ENCODE peak calls at places on chromosomes 16 and 17, in nine cellular contexts. T is NCI-H1105; S is heart right ventricle; K is activated naive CD8-positive, alpha-beta T cell treated with anti-CD3 and anti-CD28 coated beads, Interleukin-2, amount 50 U/mL, for 24 hours; M is cardiac fibroblast; X is WTC11; H is AG10803; L is glutamatergic neuron; P is activated T-helper 9 cell treated with anti-CD3 and anti-CD28 coated beads, Interleukin-2, amount 50 U/mL, for 16 hours. G is an unnamed sample.

GRCh38 chr17:79997004-79997673 is 38.5 kb downstream of the TBC1D16 start:
- DNase-seq in P (peak), S (no peak), X (no peak), H (no peak), M (no peak), T (no peak), L (no peak), K (peak), G (peak)

GRCh38 chr17:57554826-57555635 is 190.1 kb downstream of the CCDC182 start:
- DNase-seq in H (no peak), K (no peak), S (no peak), T (no peak), M (no peak), L (no peak), X (no peak), P (no peak), G (no peak)

GRCh38 chr17:42197564-42198156 is 3.4 kb upstream of the GHDC start:
- DNase-seq in T (no peak), M (no peak), X (no peak), S (no peak), H (no peak), K (no peak), P (no peak), L (no peak), G (no peak)

GRCh38 chr17:73338566-73339247 is 26.9 kb upstream of the CDC42EP4 start:
- DNase-seq in K (no peak), T (no peak), L (no peak), H (no peak), X (no peak), S (no peak), P (no peak), M (no peak), G (no peak)

GRCh38 chr16:89246903-89247733 is 29.6 kb downstream of the ZNF778 start:
- DNase-seq in K (peak), M (peak), L (peak), X (peak), P (peak), H (peak), S (peak), T (no peak), G (peak)

GRCh38 chr16:12612598-12613101 is 191.0 kb downstream of the CPPED1 start:
- DNase-seq in X (no peak), K (peak), H (no peak), M (no peak), S (no peak), P (no peak), L (no peak), T (no peak), G (no peak)

GRCh38 chr16:65289022-65289421 is 167.2 kb upstream of the CDH11 start:
- DNase-seq in S (peak), L (no peak), X (no peak), T (no peak), P (no peak), M (no peak), H (no peak), K (no peak), G (no peak)

GRCh38 chr16:84391151-84391873 is 23.0 kb downstream of the ATP2C2 start:
- DNase-seq in P (no peak), T (no peak), S (no peak), H (peak), L (no peak), M (peak), X (no peak), K (no peak), G (no peak)

GRCh38 chr16:55497558-55497957 is 11.3 kb upstream of the LPCAT2 start:
- DNase-seq in X (no peak), S (no peak), M (no peak), L (no peak), T (no peak), P (no peak), K (no peak), H (no peak), G (no peak)

GRCh38 chr17:77692571-77693161 is 265.8 kb upstream of the TNRC6C start:
- DNase-seq in H (peak), T (no peak), L (no peak), K (no peak), S (no peak), X (no peak), M (peak), P (peak), G (no peak)

GRCh38 chr17:37710344-37710886 is 34.4 kb downstream of the HNF1B start:
- DNase-seq in K (no peak), P (no peak), T (peak), H (peak), S (no peak), M (peak), L (peak), X (peak), G (no peak)

GRCh38 chr16:50381679-50382440 is 13.1 kb upstream of the BRD7 start:
- DNase-seq in H (no peak), K (no peak), X (peak), L (no peak), P (no peak), T (no peak), S (no peak), M (no peak), G (no peak)

GRCh38 chr17:70254735-70255460 is 85.6 kb downstream of the KCNJ2 start:
- DNase-seq in K (no peak), H (no peak), M (no peak), X (no peak), P (no peak), T (no peak), S (no peak), L (no peak), G (no peak)

GRCh38 chr16:89565506-89566372 is 5.3 kb downstream of the RPL13 start:
- DNase-seq in X (peak), H (no peak), M (peak), S (peak), P (peak), T (no peak), K (peak), L (peak), G (no peak)

GRCh38 chr17:45431531-45432404 is 902 bp downstream of the ARHGAP27 start:
- DNase-seq in H (peak), X (peak), T (peak), K (peak), L (peak), M (peak), S (peak), P (peak), G (peak)

GRCh38 chr17:58741121-58741625 is 14.5 kb upstream of the PPM1E start:
- DNase-seq in M (peak), H (peak), S (no peak), P (no peak), T (no peak), L (no peak), X (no peak), K (no peak), G (no peak)

GRCh38 chr17:80565347-80566053 is 20.9 kb downstream of the RPTOR start:
- DNase-seq in L (peak), M (no peak), H (no peak), X (peak), K (no peak), S (no peak), T (no peak), P (no peak), G (no peak)

GRCh38 chr16:1929105-1929504 is 10.9 kb upstream of the HS3ST6 start:
- DNase-seq in P (no peak), L (no peak), X (no peak), H (peak), M (peak), T (peak), S (no peak), K (peak), G (no peak)

GRCh38 chr16:81623365-81624102 is 155.6 kb upstream of the PLCG2 start:
- DNase-seq in L (no peak), H (peak), X (peak), P (peak), M (peak), K (peak), T (peak), S (no peak), G (peak)

GRCh38 chr17:79843475-79843916 is 4.3 kb upstream of the CBX4 start:
- DNase-seq in L (no peak), P (no peak), K (peak), X (no peak), H (no peak), T (no peak), M (no peak), S (peak), G (no peak)

GRCh38 chr17:5198472-5198871 is 6.8 kb upstream of the ZNF594 start:
- DNase-seq in S (no peak), P (no peak), T (no peak), K (no peak), X (no peak), L (no peak), H (no peak), M (no peak), G (no peak)

GRCh38 chr16:54347961-54348360 is 61.4 kb upstream of the IRX3 start:
- DNase-seq in L (no peak), T (no peak), H (no peak), M (no peak), X (no peak), P (no peak), K (no peak), S (no peak), G (no peak)

GRCh38 chr17:1647802-1648581 is 1.7 kb downstream of the RILP start:
- DNase-seq in M (peak), S (peak), H (peak), X (peak), L (peak), P (no peak), K (peak), T (no peak), G (no peak)

GRCh38 chr16:65414284-65414984 is 292.6 kb upstream of the CDH11 start:
- DNase-seq in H (peak), L (no peak), T (no peak), P (no peak), K (peak), S (no peak), M (peak), X (no peak), G (no peak)

GRCh38 chr16:66740010-66740409 is 11.4 kb downstream of the DYNC1LI2 start:
- DNase-seq in P (no peak), M (peak), H (no peak), X (peak), T (no peak), L (peak), K (peak), S (no peak), G (no peak)

GRCh38 chr16:11499295-11500089 is 87.2 kb downstream of the LITAF start:
- DNase-seq in L (no peak), H (no peak), P (no peak), T (no peak), M (no peak), X (no peak), S (no peak), K (no peak), G (no peak)

GRCh38 chr16:50146479-50147435 is 6.3 kb upstream of the TENT4B start:
- DNase-seq in X (no peak), H (no peak), L (no peak), S (no peak), M (peak), K (no peak), P (no peak), T (peak), G (no peak)

GRCh38 chr17:5352681-5353289 is 66.7 kb downstream of the NUP88 start:
- DNase-seq in K (no peak), L (no peak), X (no peak), P (no peak), S (no peak), T (no peak), M (no peak), H (no peak), G (no peak)

GRCh38 chr16:75267631-75268264 is 16.3 kb upstream of the BCAR1 start:
- DNase-seq in L (no peak), K (no peak), T (peak), M (no peak), P (no peak), S (peak), H (no peak), X (no peak), G (no peak)

GRCh38 chr17:60073063-60073462 is 5.7 kb downstream of the HEATR6 start:
- DNase-seq in M (no peak), H (no peak), L (no peak), P (no peak), K (no peak), X (no peak), S (no peak), T (no peak), G (no peak)

G was measured in T follicular helper cell.